ENCODE peak calls at places on chromosome 10, in seven cellular contexts. One of them, this sample, is unnamed.

GRCh38 chr10:86200269-86200668 is 166.3 kb downstream of the GRID1 start:
- DNase-seq in IMR-90: no peak
- DNase-seq in left ventricle myocardium inferior: no peak
- DNase-seq in OCI-LY7: no peak
- DNase-seq in spleen: peak; percentile 51
- DNase-seq in astrocyte: no peak
- DNase-seq in NT2/D1: no peak
- DNase-seq in this sample: no peak

GRCh38 chr10:92267343-92267742 is 23.5 kb downstream of the CPEB3 start:
- DNase-seq in IMR-90: no peak
- DNase-seq in left ventricle myocardium inferior: no peak
- DNase-seq in OCI-LY7: no peak
- DNase-seq in spleen: no peak
- DNase-seq in astrocyte: no peak
- DNase-seq in NT2/D1: no peak
- DNase-seq in this sample: no peak

GRCh38 chr10:58641095-58641531 is 128.4 kb downstream of the BICC1 start:
- DNase-seq in IMR-90: peak; percentile 92
- DNase-seq in left ventricle myocardium inferior: no peak
- DNase-seq in OCI-LY7: no peak
- DNase-seq in spleen: no peak
- DNase-seq in astrocyte: peak; percentile 99
- DNase-seq in NT2/D1: no peak
- DNase-seq in this sample: no peak

GRCh38 chr10:43461950-43462349 is 25.0 kb downstream of the ZNF487 start:
- DNase-seq in IMR-90: peak; percentile 85
- DNase-seq in left ventricle myocardium inferior: no peak
- DNase-seq in OCI-LY7: peak; percentile 87
- DNase-seq in spleen: no peak
- DNase-seq in astrocyte: peak; percentile 60
- DNase-seq in NT2/D1: peak; percentile 60
- DNase-seq in this sample: no peak

GRCh38 chr10:44906476-44906875 is 4.7 kb upstream of the TMEM72 start:
- DNase-seq in IMR-90: no peak
- DNase-seq in left ventricle myocardium inferior: no peak
- DNase-seq in OCI-LY7: no peak
- DNase-seq in spleen: no peak
- DNase-seq in astrocyte: no peak
- DNase-seq in NT2/D1: no peak
- DNase-seq in this sample: no peak

GRCh38 chr10:62839595-62839994 is 23.4 kb upstream of the EGR2 start:
- DNase-seq in IMR-90: no peak
- DNase-seq in left ventricle myocardium inferior: no peak
- DNase-seq in OCI-LY7: no peak
- DNase-seq in spleen: no peak
- DNase-seq in astrocyte: no peak
- DNase-seq in NT2/D1: no peak
- DNase-seq in this sample: no peak

GRCh38 chr10:77926566-77927342 is at the start of gene DLG5:
- DNase-seq in IMR-90: peak; percentile 52
- DNase-seq in left ventricle myocardium inferior: peak; percentile 73
- DNase-seq in OCI-LY7: no peak
- DNase-seq in spleen: peak; percentile 79
- DNase-seq in astrocyte: no peak
- DNase-seq in NT2/D1: no peak
- DNase-seq in this sample: no peak

GRCh38 chr10:92574545-92575377 is 868 bp upstream of the IDE start:
- DNase-seq in IMR-90: peak; percentile 36
- DNase-seq in left ventricle myocardium inferior: no peak
- DNase-seq in OCI-LY7: peak; percentile 55
- DNase-seq in spleen: no peak
- DNase-seq in astrocyte: peak; percentile 48
- DNase-seq in NT2/D1: no peak
- DNase-seq in this sample: no peak

GRCh38 chr10:71712170-71712569 is 7.4 kb downstream of the C10orf105 start:
- DNase-seq in IMR-90: no peak
- DNase-seq in left ventricle myocardium inferior: no peak
- DNase-seq in OCI-LY7: no peak
- DNase-seq in spleen: no peak
- DNase-seq in astrocyte: no peak
- DNase-seq in NT2/D1: no peak
- DNase-seq in this sample: no peak

GRCh38 chr10:71711052-71711623 is 8.4 kb downstream of the C10orf105 start:
- DNase-seq in IMR-90: no peak
- DNase-seq in left ventricle myocardium inferior: no peak
- DNase-seq in OCI-LY7: no peak
- DNase-seq in spleen: no peak
- DNase-seq in astrocyte: no peak
- DNase-seq in NT2/D1: no peak
- DNase-seq in this sample: no peak

GRCh38 chr10:71708897-71709882 is 10.4 kb downstream of the C10orf105 start:
- DNase-seq in IMR-90: no peak
- DNase-seq in left ventricle myocardium inferior: no peak
- DNase-seq in OCI-LY7: no peak
- DNase-seq in spleen: no peak
- DNase-seq in astrocyte: no peak
- DNase-seq in NT2/D1: no peak
- DNase-seq in this sample: no peak

GRCh38 chr10:71712572-71713134 is 6.9 kb downstream of the C10orf105 start:
- DNase-seq in IMR-90: no peak
- DNase-seq in left ventricle myocardium inferior: no peak
- DNase-seq in OCI-LY7: peak; percentile 48
- DNase-seq in spleen: peak; percentile 83
- DNase-seq in astrocyte: no peak
- DNase-seq in NT2/D1: no peak
- DNase-seq in this sample: no peak

GRCh38 chr10:71710519-71710918 is 9.1 kb downstream of the C10orf105 start:
- DNase-seq in IMR-90: no peak
- DNase-seq in left ventricle myocardium inferior: no peak
- DNase-seq in OCI-LY7: no peak
- DNase-seq in spleen: no peak
- DNase-seq in astrocyte: no peak
- DNase-seq in NT2/D1: no peak
- DNase-seq in this sample: no peak
- H3K36me3 ChIP-seq in IMR-90: no peaks in the 10 kb centered on the region
- H3K36me3 ChIP-seq in left ventricle myocardium inferior: no peaks in the 10 kb centered on the region
- H3K36me3 ChIP-seq in OCI-LY7: no peaks in the 10 kb centered on the region
- H3K36me3 ChIP-seq in spleen: no peaks in the 10 kb centered on the region
- H3K36me3 ChIP-seq in astrocyte: no peaks in the 10 kb centered on the region
- H3K36me3 ChIP-seq in NT2/D1: no peaks in the 10 kb centered on the region
- H3K36me3 ChIP-seq in this sample: no peaks in the 10 kb centered on the region

GRCh38 chr10:52442576-52442975 is 128.5 kb downstream of the DKK1 start:
- DNase-seq in IMR-90: peak; percentile 75
- DNase-seq in left ventricle myocardium inferior: no peak
- DNase-seq in OCI-LY7: no peak
- DNase-seq in spleen: no peak
- DNase-seq in astrocyte: peak; percentile 65
- DNase-seq in NT2/D1: no peak
- DNase-seq in this sample: no peak
- H3K4me1 ChIP-seq in IMR-90: peaks cover 7% of the 10 kb centered on the region
- H3K4me1 ChIP-seq in left ventricle myocardium inferior: peaks cover 8% of the 10 kb centered on the region
- H3K4me1 ChIP-seq in OCI-LY7: no peaks in the 10 kb centered on the region
- H3K4me1 ChIP-seq in spleen: no peaks in the 10 kb centered on the region
- H3K4me1 ChIP-seq in astrocyte: peaks cover 14% of the 10 kb centered on the region
- H3K4me1 ChIP-seq in NT2/D1: no peaks in the 10 kb centered on the region
- H3K4me1 ChIP-seq in this sample: no peaks in the 10 kb centered on the region

DNA sequence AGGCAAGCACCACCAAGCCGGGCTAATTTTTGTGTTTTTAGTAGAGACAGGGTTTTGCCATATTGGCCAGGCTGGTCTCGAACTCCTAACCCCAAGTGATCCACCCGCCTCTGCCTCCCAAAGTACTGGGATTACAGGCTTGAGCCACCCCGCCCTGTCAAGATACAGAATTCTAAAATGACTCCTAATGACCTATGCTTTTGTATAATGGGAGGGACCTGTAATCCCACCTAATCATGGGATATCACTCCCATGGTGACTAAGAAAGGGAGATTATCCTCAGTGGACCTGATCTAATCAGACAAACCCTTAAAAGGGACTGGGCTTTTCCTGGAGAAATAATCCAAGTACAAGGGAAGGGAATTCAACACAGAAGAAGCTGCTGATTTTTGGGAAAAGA is 28.8 kb downstream of the SAMD8 start:
- DNase-seq in IMR-90: no peak
- DNase-seq in left ventricle myocardium inferior: no peak
- DNase-seq in OCI-LY7: no peak
- DNase-seq in spleen: no peak
- DNase-seq in astrocyte: no peak
- DNase-seq in NT2/D1: no peak
- DNase-seq in this sample: no peak
- H3K36me3 ChIP-seq in IMR-90: no peaks in the 10 kb centered on the region
- H3K36me3 ChIP-seq in left ventricle myocardium inferior: no peaks in the 10 kb centered on the region
- H3K36me3 ChIP-seq in OCI-LY7: no peaks in the 10 kb centered on the region
- H3K36me3 ChIP-seq in spleen: no peaks in the 10 kb centered on the region
- H3K36me3 ChIP-seq in astrocyte: no peaks in the 10 kb centered on the region
- H3K36me3 ChIP-seq in NT2/D1: no peaks in the 10 kb centered on the region
- H3K36me3 ChIP-seq in this sample: no peaks in the 10 kb centered on the region

GRCh38 chr10:31075434-31075833 is 43.8 kb upstream of the ZNF438 start:
- DNase-seq in IMR-90: peak; percentile 96
- DNase-seq in left ventricle myocardium inferior: no peak
- DNase-seq in OCI-LY7: no peak
- DNase-seq in spleen: no peak
- DNase-seq in astrocyte: peak; percentile 99
- DNase-seq in NT2/D1: no peak
- DNase-seq in this sample: no peak
- H3K4me1 ChIP-seq in IMR-90: peaks cover 15% of the 10 kb centered on the region
- H3K4me1 ChIP-seq in left ventricle myocardium inferior: peaks cover 43% of the 10 kb centered on the region
- H3K4me1 ChIP-seq in OCI-LY7: no peaks in the 10 kb centered on the region
- H3K4me1 ChIP-seq in spleen: no peaks in the 10 kb centered on the region
- H3K4me1 ChIP-seq in astrocyte: peaks cover 41% of the 10 kb centered on the region
- H3K4me1 ChIP-seq in NT2/D1: no peaks in the 10 kb centered on the region
- H3K4me1 ChIP-seq in this sample: peaks cover 46% of the 10 kb centered on the region